ENCODE peak calls at places on chromosomes 16 and 17, in four cellular contexts. One of them, this sample, is unnamed.
A peak's percentile ranks its signal among the peaks of the same experiment; 100 is the strongest.

GRCh38 chr16:1335211-1335971 is 1.9 kb downstream of the BAIAP3 start:
- DNase-seq in NT2/D1: no peak
- DNase-seq in mesenchymal stem cell: no peak
- DNase-seq in IMR-90: no peak
- DNase-seq in this sample: no peak

GRCh38 chr17:42782402-42783061 is 2.1 kb downstream of the WNK4 start:
- DNase-seq in mesenchymal stem cell: no peak
- DNase-seq in NT2/D1: no peak
- DNase-seq in IMR-90: no peak
- DNase-seq in this sample: no peak

GRCh38 chr17:77120866-77121265 is 19.9 kb upstream of the SEC14L1 start:
- DNase-seq in NT2/D1: no peak
- DNase-seq in IMR-90: no peak
- DNase-seq in mesenchymal stem cell: no peak
- DNase-seq in this sample: no peak

GRCh38 chr17:9837551-9838471 is 12.1 kb downstream of the GLP2R start:
- DNase-seq in IMR-90: peak; percentile 85
- DNase-seq in mesenchymal stem cell: peak; percentile 77
- DNase-seq in NT2/D1: no peak
- DNase-seq in this sample: peak; percentile 16

GRCh38 chr17:7146115-7146514 is 31.5 kb upstream of the ASGR2 start:
- DNase-seq in mesenchymal stem cell: no peak
- DNase-seq in NT2/D1: no peak
- DNase-seq in IMR-90: no peak
- DNase-seq in this sample: no peak

GRCh38 chr17:59620518-59621259 is 994 bp downstream of the CLTC start:
- DNase-seq in IMR-90: no peak
- DNase-seq in mesenchymal stem cell: peak; percentile 54
- DNase-seq in NT2/D1: no peak
- DNase-seq in this sample: peak; percentile 62

GRCh38 chr16:82756283-82756599 is 129.5 kb downstream of the CDH13 start:
- DNase-seq in mesenchymal stem cell: no peak
- DNase-seq in NT2/D1: no peak
- DNase-seq in IMR-90: peak; percentile 78
- DNase-seq in this sample: no peak

GRCh38 chr16:75074920-75075687 is 41.5 kb downstream of the LDHD start:
- DNase-seq in NT2/D1: no peak
- DNase-seq in mesenchymal stem cell: no peak
- DNase-seq in IMR-90: no peak
- DNase-seq in this sample: no peak

GRCh38 chr16:57179429-57179828 is 6.4 kb downstream of the PSME3IP1 start:
- DNase-seq in NT2/D1: no peak
- DNase-seq in IMR-90: no peak
- DNase-seq in mesenchymal stem cell: no peak
- DNase-seq in this sample: no peak

GRCh38 chr16:11743308-11744074 is 834 bp upstream of the TXNDC11 start:
- DNase-seq in mesenchymal stem cell: peak; percentile 89
- DNase-seq in NT2/D1: no peak
- DNase-seq in IMR-90: peak; percentile 49
- DNase-seq in this sample: peak; percentile 64

GRCh38 chr16:87855852-87856715 is 13.2 kb downstream of the SLC7A5 start:
- DNase-seq in IMR-90: peak; percentile 56
- DNase-seq in NT2/D1: no peak
- DNase-seq in mesenchymal stem cell: peak; percentile 88
- DNase-seq in this sample: no peak

GRCh38 chr17:60493847-60494321 is 32.2 kb downstream of the APPBP2 start:
- DNase-seq in NT2/D1: no peak
- DNase-seq in IMR-90: peak; percentile 60
- DNase-seq in mesenchymal stem cell: peak; percentile 78
- DNase-seq in this sample: peak; percentile 22

GRCh38 chr16:8251298-8251697 is 339.0 kb downstream of the TMEM114 start:
- DNase-seq in IMR-90: no peak
- DNase-seq in NT2/D1: no peak
- DNase-seq in mesenchymal stem cell: no peak
- DNase-seq in this sample: no peak

GRCh38 chr17:30519707-30520106 is 42.5 kb downstream of the GOSR1 start:
- DNase-seq in NT2/D1: no peak
- DNase-seq in IMR-90: peak; percentile 91
- DNase-seq in mesenchymal stem cell: peak; percentile 91
- DNase-seq in this sample: peak; percentile 90
- H3K9ac ChIP-seq in NT2/D1: no peak overlapping the region
- H3K9ac ChIP-seq in IMR-90: no peak overlapping the region
- H3K9ac ChIP-seq in mesenchymal stem cell: peak overlapping the region; percentile 92
- H3K9ac ChIP-seq in this sample: peak overlapping the region; percentile 82

GRCh38 chr17:21016826-21017225 is 26.0 kb downstream of the USP22 start:
- DNase-seq in mesenchymal stem cell: no peak
- DNase-seq in NT2/D1: no peak
- DNase-seq in IMR-90: no peak
- DNase-seq in this sample: no peak
- H3K4me1 ChIP-seq in mesenchymal stem cell: peaks cover 4% of the 10 kb centered on the region
- H3K4me1 ChIP-seq in NT2/D1: no peaks in the 10 kb centered on the region
- H3K4me1 ChIP-seq in IMR-90: no peaks in the 10 kb centered on the region
- H3K4me1 ChIP-seq in this sample: no peaks in the 10 kb centered on the region

GRCh38 chr17:35129154-35129972 is 7.9 kb downstream of the FNDC8 start:
- DNase-seq in IMR-90: peak; percentile 32
- DNase-seq in NT2/D1: no peak
- DNase-seq in mesenchymal stem cell: no peak
- DNase-seq in this sample: peak; percentile 44

GRCh38 chr17:35130392-35130791 is 9.0 kb downstream of the FNDC8 start:
- DNase-seq in IMR-90: no peak
- DNase-seq in mesenchymal stem cell: no peak
- DNase-seq in NT2/D1: no peak
- DNase-seq in this sample: no peak

GRCh38 chr17:35132099-35132498 is 10.0 kb downstream of the NLE1 start:
- DNase-seq in IMR-90: no peak
- DNase-seq in NT2/D1: no peak
- DNase-seq in mesenchymal stem cell: no peak
- DNase-seq in this sample: no peak

GRCh38 chr17:35127751-35128514 is 6.5 kb downstream of the FNDC8 start:
- DNase-seq in mesenchymal stem cell: no peak
- DNase-seq in IMR-90: peak; percentile 94
- DNase-seq in NT2/D1: no peak
- DNase-seq in this sample: peak; percentile 87

GRCh38 chr17:35129973-35130351 is 8.5 kb downstream of the FNDC8 start:
- DNase-seq in NT2/D1: no peak
- DNase-seq in mesenchymal stem cell: no peak
- DNase-seq in IMR-90: peak; percentile 40
- DNase-seq in this sample: no peak
- H3K36me3 ChIP-seq in NT2/D1: peaks cover 48% of the 10 kb centered on the region
- H3K36me3 ChIP-seq in mesenchymal stem cell: peaks cover 49% of the 10 kb centered on the region
- H3K36me3 ChIP-seq in IMR-90: peaks cover 39% of the 10 kb centered on the region
- H3K36me3 ChIP-seq in this sample: peaks cover 38% of the 10 kb centered on the region

GRCh38 chr16:79595261-79595660 is 5.3 kb downstream of the MAF start:
- DNase-seq in mesenchymal stem cell: no peak
- DNase-seq in IMR-90: no peak
- DNase-seq in NT2/D1: no peak
- DNase-seq in this sample: no peak
- H3K9ac ChIP-seq in mesenchymal stem cell: peak overlapping the region; percentile 92
- H3K9ac ChIP-seq in IMR-90: no peak overlapping the region
- H3K9ac ChIP-seq in NT2/D1: no peak overlapping the region
- H3K9ac ChIP-seq in this sample: peak overlapping the region; percentile 93

GRCh38 chr17:20159406-20160075 is 150.4 kb downstream of the SPECC1 start:
- DNase-seq in NT2/D1: no peak
- DNase-seq in IMR-90: peak; percentile 27
- DNase-seq in mesenchymal stem cell: peak; percentile 61
- DNase-seq in this sample: no peak

GRCh38 chr17:20155258-20156195 is 146.4 kb downstream of the SPECC1 start:
- DNase-seq in IMR-90: peak; percentile 96
- DNase-seq in mesenchymal stem cell: peak; percentile 96
- DNase-seq in NT2/D1: peak; percentile 94
- DNase-seq in this sample: peak; percentile 93

GRCh38 chr17:20157078-20157360 is 147.9 kb downstream of the SPECC1 start:
- DNase-seq in mesenchymal stem cell: no peak
- DNase-seq in NT2/D1: no peak
- DNase-seq in IMR-90: no peak
- DNase-seq in this sample: no peak

GRCh38 chr17:20156196-20157077 is 147.3 kb downstream of the SPECC1 start:
- DNase-seq in mesenchymal stem cell: peak; percentile 60
- DNase-seq in IMR-90: peak; percentile 25
- DNase-seq in NT2/D1: peak; percentile 38
- DNase-seq in this sample: peak; percentile 65

DNA sequence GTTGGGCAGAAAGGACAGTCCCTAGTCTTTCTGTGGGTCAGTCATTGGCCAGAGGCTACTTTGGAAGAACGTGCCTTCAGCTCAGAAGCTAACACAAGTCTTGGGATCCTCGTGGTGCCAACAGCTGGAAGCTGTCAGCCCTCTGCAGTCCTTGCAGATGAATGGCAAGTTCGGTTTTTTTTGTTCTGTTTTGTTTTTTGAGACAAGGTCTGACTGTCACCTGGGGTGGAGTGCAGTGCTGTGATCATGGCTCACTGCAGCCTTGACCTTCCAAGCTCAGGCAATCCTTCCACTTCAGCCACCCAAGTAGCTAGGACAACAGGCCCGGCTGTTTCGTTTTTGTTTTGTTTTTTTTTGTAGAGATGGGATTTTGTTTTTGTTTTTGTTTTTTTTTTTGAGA is 149.4 kb downstream of the SPECC1 start:
- DNase-seq in NT2/D1: no peak
- DNase-seq in mesenchymal stem cell: no peak
- DNase-seq in IMR-90: no peak
- DNase-seq in this sample: no peak
- H3K4me1 ChIP-seq in NT2/D1: no peaks in the 10 kb centered on the region
- H3K4me1 ChIP-seq in mesenchymal stem cell: peaks cover 4% of the 10 kb centered on the region
- H3K4me1 ChIP-seq in IMR-90: peaks cover 2% of the 10 kb centered on the region
- H3K4me1 ChIP-seq in this sample: no peaks in the 10 kb centered on the region

DNA sequence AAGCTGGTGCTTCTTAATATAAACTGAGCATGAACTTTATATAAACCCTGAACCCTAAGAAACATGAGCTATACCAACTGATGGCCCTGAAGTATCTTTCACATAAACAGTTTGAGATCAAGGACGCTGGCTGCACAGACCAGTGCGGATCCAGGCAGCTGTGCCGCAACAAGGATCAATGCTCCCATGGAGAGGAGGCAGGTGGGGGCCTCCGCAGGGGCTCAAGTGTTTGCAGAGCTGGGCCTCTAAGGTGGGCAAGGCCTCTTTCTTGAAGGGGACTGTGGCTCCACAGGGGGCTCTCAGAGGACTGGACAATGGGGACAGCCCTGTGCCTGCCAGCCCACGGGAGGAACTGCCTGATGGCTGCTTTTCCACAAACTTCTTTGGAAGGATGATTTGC is 46.0 kb downstream of the NDEL1 start:
- DNase-seq in IMR-90: no peak
- DNase-seq in mesenchymal stem cell: no peak
- DNase-seq in NT2/D1: no peak
- DNase-seq in this sample: no peak
- H3K36me3 ChIP-seq in IMR-90: peaks cover 64% of the 10 kb centered on the region
- H3K36me3 ChIP-seq in mesenchymal stem cell: peaks cover 59% of the 10 kb centered on the region
- H3K36me3 ChIP-seq in NT2/D1: peaks cover 97% of the 10 kb centered on the region
- H3K36me3 ChIP-seq in this sample: peaks cover 43% of the 10 kb centered on the region